ENCODE peak calls at places on chromosomes 1 and 21, in seven cellular contexts. Y is Peyer's patch, A is tibial nerve, P is cardiac muscle cell, K is hepatocyte, T is fibroblast of lung, D is brain microvascular endothelial cell. J is an unnamed sample.

GRCh38 chr1:31954607-31955283 is 16.6 kb upstream of the PTP4A2 start:
- DNase-seq in Y (peak; percentile 50), A (peak; percentile 90), P (peak; percentile 99), K (peak; percentile 87), T (peak; percentile 95), D (peak; percentile 96), J (no peak)

GRCh38 chr1:78743626-78744025 is 94.0 kb downstream of the IFI44 start:
- DNase-seq in Y (no peak), A (no peak), P (peak; percentile 55), K (no peak), T (peak; percentile 61), D (peak; percentile 48), J (no peak)

GRCh38 chr1:180255538-180256352 is 25.7 kb downstream of the LHX4 start:
- DNase-seq in Y (no peak), A (no peak), P (no peak), K (no peak), T (no peak), D (no peak), J (peak; percentile 96)

GRCh38 chr1:7595338-7595737 is 175.8 kb upstream of the VAMP3 start:
- DNase-seq in Y (no peak), A (no peak), P (no peak), K (no peak), T (no peak), D (no peak), J (no peak)

GRCh38 chr1:160671603-160672002 is 24.8 kb upstream of the SLAMF1 start:
- DNase-seq in Y (no peak), A (no peak), P (no peak), K (no peak), T (no peak), D (no peak), J (no peak)

GRCh38 chr1:26081267-26082019 is 14.0 kb upstream of the TRIM63 start:
- DNase-seq in Y (no peak), A (no peak), P (no peak), K (no peak), T (peak; percentile 8), D (no peak), J (no peak)

GRCh38 chr1:210360852-210361477 is 32.3 kb downstream of the HHAT start:
- DNase-seq in Y (no peak), A (peak; percentile 22), P (peak; percentile 75), K (peak; percentile 60), T (peak; percentile 61), D (peak; percentile 37), J (no peak)

GRCh38 chr1:109825774-109826173 is 62.1 kb upstream of the EPS8L3 start:
- DNase-seq in Y (no peak), A (no peak), P (peak; percentile 33), K (no peak), T (no peak), D (no peak), J (no peak)

GRCh38 chr1:9573723-9574122 is 15.0 kb upstream of the TMEM201 start:
- DNase-seq in Y (no peak), A (no peak), P (peak; percentile 46), K (no peak), T (no peak), D (no peak), J (no peak)

GRCh38 chr1:234734864-234735263 is 124.9 kb upstream of the IRF2BP2 start:
- DNase-seq in Y (no peak), A (no peak), P (no peak), K (no peak), T (no peak), D (no peak), J (peak; percentile 62)

GRCh38 chr1:205532996-205533728 is 28.7 kb downstream of the CDK18 start:
- DNase-seq in Y (no peak), A (no peak), P (peak; percentile 21), K (no peak), T (no peak), D (no peak), J (no peak)

GRCh38 chr1:196355206-196355786 is 252.9 kb downstream of the KCNT2 start:
- DNase-seq in Y (no peak), A (peak; percentile 40), P (peak; percentile 63), K (peak; percentile 13), T (peak; percentile 24), D (peak; percentile 36), J (no peak)

GRCh38 chr21:42039470-42039901 is 29.3 kb upstream of the ZBTB21 start:
- DNase-seq in Y (no peak), A (peak; percentile 33), P (peak; percentile 64), K (peak; percentile 52), T (peak; percentile 58), D (peak; percentile 12), J (no peak)

GRCh38 chr1:17427696-17428660 is 11.5 kb downstream of the RCC2 start:
- DNase-seq in Y (no peak), A (no peak), P (no peak), K (no peak), T (no peak), D (no peak), J (no peak)

GRCh38 chr1:174953657-174954435 is 45.9 kb upstream of the CACYBP start:
- DNase-seq in Y (no peak), A (no peak), P (no peak), K (peak; percentile 50), T (no peak), D (no peak), J (no peak)

GRCh38 chr1:201265771-201266170 is 17.5 kb upstream of the PKP1 start:
- DNase-seq in Y (no peak), A (no peak), P (no peak), K (no peak), T (no peak), D (peak; percentile 12), J (no peak)

GRCh38 chr1:163796394-163796821 is 474.7 kb downstream of the NUF2 start:
- DNase-seq in Y (no peak), A (no peak), P (no peak), K (peak; percentile 17), T (peak; percentile 20), D (no peak), J (no peak)

DNA sequence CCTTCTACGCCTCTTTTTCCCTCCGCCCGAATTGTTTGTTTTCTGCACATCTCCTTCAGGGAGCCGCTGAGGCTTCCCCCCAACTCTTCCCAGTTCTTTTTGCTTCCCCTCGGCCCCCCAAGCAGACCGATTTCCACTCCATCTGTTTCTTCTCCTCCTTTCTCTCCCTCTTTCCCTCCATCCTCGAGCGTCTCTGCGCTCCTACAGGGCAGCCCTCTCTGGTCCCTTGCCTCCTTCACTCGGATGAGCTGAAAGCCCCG is 311 bp downstream of the LHX9 start:
- DNase-seq in Y (no peak), A (no peak), P (no peak), K (no peak), T (no peak), D (no peak), J (no peak)
- H3K27ac ChIP-seq in Y (no peak overlapping the region), A (no peak overlapping the region), P (no peak overlapping the region), K (no peak overlapping the region), T (no peak overlapping the region), D (no peak overlapping the region), J (no peak overlapping the region)

GRCh38 chr1:4652631-4653327 is 1.6 kb upstream of the AJAP1 start:
- DNase-seq in Y (no peak), A (peak; percentile 30), P (peak; percentile 52), K (peak; percentile 75), T (no peak), D (peak; percentile 32), J (peak; percentile 63)

GRCh38 chr1:4654764-4655673 is 610 bp downstream of the AJAP1 start:
- DNase-seq in Y (no peak), A (no peak), P (no peak), K (peak; percentile 37), T (no peak), D (no peak), J (no peak)

GRCh38 chr1:4653796-4654715 is at the start of gene AJAP1:
- DNase-seq in Y (no peak), A (no peak), P (no peak), K (peak; percentile 29), T (no peak), D (no peak), J (peak; percentile 19)

GRCh38 chr1:4650981-4651380 is 3.4 kb upstream of the AJAP1 start:
- DNase-seq in Y (no peak), A (no peak), P (no peak), K (no peak), T (no peak), D (no peak), J (no peak)

DNA sequence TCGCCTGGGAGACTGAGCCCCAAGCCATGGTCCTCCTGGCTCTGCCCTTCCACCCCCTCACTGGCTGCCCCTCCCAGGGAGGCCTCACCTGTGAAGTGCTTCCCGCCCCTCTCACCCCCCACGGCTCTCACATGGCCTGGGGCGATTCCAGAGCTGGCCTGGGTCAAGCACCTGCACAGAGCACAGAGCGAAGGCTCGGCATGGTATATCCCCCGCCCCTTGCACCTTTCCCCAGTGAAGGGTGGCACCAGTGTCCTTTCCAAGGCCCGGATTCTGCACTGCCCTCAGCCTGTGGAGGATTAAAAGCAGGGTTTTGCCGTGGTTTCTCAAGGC is 1.1 kb upstream of the AJAP1 start:
- DNase-seq in Y (no peak), A (no peak), P (no peak), K (no peak), T (no peak), D (no peak), J (no peak)
- H3K4me3 ChIP-seq in Y (no peak overlapping the region), A (no peak overlapping the region), P (no peak overlapping the region), K (no peak overlapping the region), T (no peak overlapping the region), D (no peak overlapping the region), J (no peak overlapping the region)

DNA sequence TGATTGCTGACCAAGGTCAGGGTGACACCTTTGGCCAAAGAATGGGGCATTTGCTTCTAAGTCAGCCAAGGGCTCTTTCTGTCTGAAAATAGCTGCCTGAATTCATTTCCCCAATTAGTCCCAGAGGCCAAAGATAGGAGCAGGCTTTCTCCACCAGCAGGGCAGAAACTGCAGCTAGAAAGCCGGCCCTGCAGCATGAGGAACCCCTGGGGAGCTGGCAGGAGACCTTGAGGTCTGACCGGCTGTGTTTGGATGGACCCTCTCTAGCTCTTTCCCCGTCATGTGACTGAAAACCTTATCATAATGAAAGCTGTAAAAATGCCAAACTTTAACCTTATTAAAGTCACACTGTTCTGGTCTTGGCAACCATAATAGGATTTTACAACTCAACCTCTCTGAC is 93.4 kb downstream of the CD58 start:
- DNase-seq in Y (no peak), A (no peak), P (peak; percentile 27), K (peak; percentile 48), T (no peak), D (no peak), J (no peak)
- TF ChIP-seq CTCF in Y (no peak), A (no peak), P (no peak), K (no peak), T (no peak), D (no peak), J (no peak)

DNA sequence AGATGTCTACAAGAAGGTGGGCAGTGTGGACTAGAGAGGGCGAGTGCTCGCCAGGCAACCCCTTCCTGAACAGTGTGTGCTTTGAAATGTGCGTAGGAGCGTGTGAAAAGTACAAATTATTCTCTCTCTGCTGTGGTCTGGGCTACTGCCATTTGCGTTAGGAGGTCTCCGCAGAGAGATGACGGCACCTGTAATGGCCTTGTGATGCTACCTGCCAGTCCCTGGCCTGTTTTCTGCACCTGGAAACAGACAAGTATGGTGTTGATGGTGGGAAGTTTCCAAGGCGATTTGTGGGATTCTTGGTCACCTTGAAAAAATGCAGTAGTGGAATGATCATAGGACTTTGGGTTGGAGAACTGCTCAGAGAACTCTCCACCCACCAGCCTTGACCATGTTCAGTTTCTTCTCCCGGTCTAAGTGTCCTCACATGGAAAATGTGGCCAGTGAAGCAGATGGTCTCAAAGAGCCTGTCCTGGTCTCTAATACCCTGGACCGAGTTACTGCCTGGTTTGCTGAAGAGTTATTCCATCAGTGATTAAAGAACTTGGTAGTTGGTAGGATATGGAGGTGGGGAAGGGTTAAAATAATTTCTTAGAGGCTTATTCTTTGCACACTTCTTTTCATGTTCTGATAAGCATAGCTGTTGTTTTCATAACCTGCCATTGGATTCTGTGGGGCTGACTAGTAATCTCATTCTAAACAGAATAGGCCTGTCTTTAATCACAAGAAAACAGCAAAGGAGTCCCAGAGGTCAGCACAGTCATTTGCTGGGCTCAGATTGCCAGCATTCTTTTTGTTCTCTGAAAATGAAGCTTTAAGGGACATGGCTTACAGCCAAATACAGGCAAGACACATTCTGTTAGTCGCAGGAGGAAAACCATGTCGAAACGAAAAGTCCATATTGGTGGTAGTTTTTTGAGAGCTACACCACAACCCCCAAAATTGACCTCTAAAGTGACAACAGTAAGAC is 74.7 kb downstream of the MRPS6 start:
- DNase-seq in Y (no peak), A (no peak), P (peak; percentile 20), K (no peak), T (peak; percentile 69), D (peak; percentile 37), J (no peak)
- H3K27ac ChIP-seq in Y (no peak overlapping the region), A (peak overlapping the region; percentile 88), P (peak overlapping the region; percentile 75), K (peak overlapping the region; percentile 67), T (no peak overlapping the region), D (no peak overlapping the region), J (no peak overlapping the region)